ENCODE peak calls at places on chromosomes 16 and 17, in nine cellular contexts. Y, B, W, Q, T, S, X, D and L are unnamed samples.

GRCh38 chr17:27216836-27217235 is 77.1 kb upstream of the WSB1 start:
- DNase-seq in Y (no peak), B (no peak), W (no peak), Q (no peak), T (no peak), S (no peak), X (peak; percentile 9), D (no peak), L (no peak)

GRCh38 chr16:49592507-49593422 is 219.2 kb downstream of the C16orf78 start:
- DNase-seq in Y (no peak), B (no peak), W (no peak), Q (peak; percentile 52), T (no peak), S (peak; percentile 51), X (peak; percentile 14), D (no peak), L (peak; percentile 19)

GRCh38 chr17:39461911-39462641 is 790 bp downstream of the CDK12 start:
- DNase-seq in Y (peak; percentile 9), B (no peak), W (no peak), Q (no peak), T (no peak), S (no peak), X (peak; percentile 52), D (peak; percentile 27), L (no peak)

GRCh38 chr16:61900482-61900881 is 135.8 kb downstream of the CDH8 start:
- DNase-seq in Y (no peak), B (no peak), W (no peak), Q (no peak), T (no peak), S (no peak), X (no peak), D (no peak), L (no peak)

GRCh38 chr16:81189100-81189664 is 49.3 kb upstream of the BCO1 start:
- DNase-seq in Y (peak; percentile 35), B (peak; percentile 23), W (peak; percentile 79), Q (no peak), T (peak; percentile 85), S (no peak), X (peak; percentile 62), D (peak; percentile 83), L (no peak)

GRCh38 chr17:38894276-38894675 is 24.4 kb downstream of the LASP1 start:
- DNase-seq in Y (no peak), B (no peak), W (no peak), Q (no peak), T (no peak), S (no peak), X (no peak), D (no peak), L (no peak)

GRCh38 chr17:72614871-72615626 is 477.4 kb downstream of the SLC39A11 start:
- DNase-seq in Y (peak; percentile 26), B (no peak), W (peak; percentile 77), Q (no peak), T (no peak), S (peak; percentile 87), X (peak; percentile 79), D (no peak), L (peak; percentile 56)

GRCh38 chr16:71895679-71896385 is 501 bp downstream of the IST1 start:
- DNase-seq in Y (peak; percentile 26), B (no peak), W (no peak), Q (peak; percentile 41), T (peak; percentile 29), S (peak; percentile 76), X (peak; percentile 23), D (peak; percentile 25), L (peak; percentile 27)

GRCh38 chr16:60073376-60073775 is 1339.3 kb upstream of the GOT2 start:
- DNase-seq in Y (peak; percentile 0), B (no peak), W (no peak), Q (no peak), T (no peak), S (no peak), X (no peak), D (no peak), L (no peak)

GRCh38 chr16:30370444-30371247 is at the start of gene TBC1D10B:
- DNase-seq in Y (peak; percentile 100), B (peak; percentile 100), W (peak; percentile 100), Q (peak; percentile 100), T (peak; percentile 97), S (peak; percentile 98), X (peak; percentile 100), D (peak; percentile 99), L (peak; percentile 98)

GRCh38 chr17:47831934-47832327 is 461 bp downstream of the LRRC46 start:
- DNase-seq in Y (no peak), B (no peak), W (no peak), Q (no peak), T (no peak), S (no peak), X (no peak), D (no peak), L (no peak)

GRCh38 chr17:82291582-82292250 is 18.2 kb upstream of the CSNK1D start:
- DNase-seq in Y (no peak), B (no peak), W (no peak), Q (no peak), T (no peak), S (no peak), X (no peak), D (no peak), L (no peak)

GRCh38 chr16:77540656-77541055 is 105.8 kb upstream of the ADAMTS18 start:
- DNase-seq in Y (no peak), B (no peak), W (no peak), Q (no peak), T (no peak), S (no peak), X (no peak), D (no peak), L (no peak)

GRCh38 chr16:27543801-27544200 is 5.9 kb downstream of the GTF3C1 start:
- DNase-seq in Y (no peak), B (no peak), W (no peak), Q (no peak), T (no peak), S (no peak), X (no peak), D (no peak), L (no peak)

GRCh38 chr17:31561469-31562412 is 170.3 kb downstream of the RAB11FIP4 start:
- DNase-seq in Y (peak; percentile 84), B (no peak), W (no peak), Q (no peak), T (no peak), S (peak; percentile 43), X (no peak), D (no peak), L (no peak)

GRCh38 chr16:55868137-55868536 is 7.0 kb downstream of the CES5A start:
- DNase-seq in Y (no peak), B (no peak), W (no peak), Q (no peak), T (no peak), S (no peak), X (no peak), D (no peak), L (no peak)

GRCh38 chr16:2048116-2048543 is 345 bp downstream of the TSC2 start:
- DNase-seq in Y (no peak), B (no peak), W (no peak), Q (no peak), T (no peak), S (no peak), X (no peak), D (no peak), L (no peak)

GRCh38 chr17:60248618-60249516 is 99.1 kb downstream of the CA4 start:
- DNase-seq in Y (no peak), B (no peak), W (no peak), Q (peak; percentile 34), T (no peak), S (no peak), X (no peak), D (no peak), L (no peak)

GRCh38 chr17:2850991-2851390 is 54.8 kb downstream of the RAP1GAP2 start:
- DNase-seq in Y (no peak), B (no peak), W (no peak), Q (no peak), T (no peak), S (no peak), X (no peak), D (no peak), L (no peak)

GRCh38 chr16:66658860-66659190 is 37.7 kb downstream of the CMTM4 start:
- DNase-seq in Y (no peak), B (no peak), W (no peak), Q (no peak), T (no peak), S (no peak), X (no peak), D (no peak), L (no peak)

GRCh38 chr16:66661210-66661560 is 35.4 kb downstream of the CMTM4 start:
- DNase-seq in Y (no peak), B (no peak), W (no peak), Q (no peak), T (no peak), S (no peak), X (no peak), D (no peak), L (no peak)

GRCh38 chr16:66658143-66658859 is 38.2 kb downstream of the CMTM4 start:
- DNase-seq in Y (no peak), B (no peak), W (no peak), Q (no peak), T (no peak), S (no peak), X (no peak), D (no peak), L (no peak)

GRCh38 chr16:66660422-66661209 is 35.9 kb downstream of the CMTM4 start:
- DNase-seq in Y (peak; percentile 91), B (peak; percentile 41), W (peak; percentile 73), Q (peak; percentile 67), T (peak; percentile 60), S (no peak), X (peak; percentile 75), D (peak; percentile 43), L (no peak)

GRCh38 chr16:66662445-66663194 is 33.9 kb downstream of the CMTM4 start:
- DNase-seq in Y (peak; percentile 30), B (no peak), W (no peak), Q (no peak), T (no peak), S (peak; percentile 38), X (no peak), D (no peak), L (no peak)
- TF ChIP-seq CTCF in Y (peak; percentile 75), B (peak; percentile 70), W (peak; percentile 59), Q (peak; percentile 46), T (peak; percentile 59), S (peak; percentile 47), X (no peak), D (no peak), L (peak; percentile 47)

GRCh38 chr16:84746875-84747274 is 47.1 kb downstream of the USP10 start:
- DNase-seq in Y (no peak), B (no peak), W (no peak), Q (no peak), T (no peak), S (peak; percentile 44), X (no peak), D (no peak), L (no peak)
- TF ChIP-seq CTCF in Y (peak; percentile 67), B (peak; percentile 43), W (no peak), Q (peak; percentile 42), T (no peak), S (peak; percentile 69), X (no peak), D (no peak), L (peak; percentile 39)

GRCh38 chr16:85870159-85870558 is 28.8 kb upstream of the IRF8 start:
- DNase-seq in Y (no peak), B (no peak), W (no peak), Q (no peak), T (no peak), S (peak; percentile 78), X (peak; percentile 27), D (no peak), L (no peak)
- TF ChIP-seq CTCF in Y (no peak), B (no peak), W (no peak), Q (no peak), T (no peak), S (no peak), X (no peak), D (no peak), L (no peak)

GRCh38 chr17:37247825-37248224 is 128.0 kb upstream of the C17orf78 start:
- DNase-seq in Y (no peak), B (no peak), W (no peak), Q (no peak), T (no peak), S (no peak), X (no peak), D (no peak), L (no peak)
- TF ChIP-seq CTCF in Y (no peak), B (no peak), W (no peak), Q (no peak), T (no peak), S (no peak), X (no peak), D (no peak), L (no peak)